ENCODE peak calls at places on chromosomes 11 and 22, in nine cellular contexts. One of them, this sample, is unnamed.

GRCh38 chr22:49718396-49718795 is 109.3 kb downstream of the BRD1 start:
- DNase-seq in Calu3: no peak
- DNase-seq in brain microvascular endothelial cell: no peak
- DNase-seq in pancreas: no peak
- DNase-seq in RWPE1: no peak
- DNase-seq in heart right ventricle: no peak
- DNase-seq in psoas muscle: no peak
- DNase-seq in cardiac muscle cell: no peak
- DNase-seq in fibroblast of lung: no peak
- DNase-seq in this sample: no peak

GRCh38 chr11:19546325-19546724 is 166.3 kb upstream of the NAV2 start:
- DNase-seq in fibroblast of lung: no peak
- DNase-seq in brain microvascular endothelial cell: no peak
- DNase-seq in heart right ventricle: no peak
- DNase-seq in Calu3: no peak
- DNase-seq in cardiac muscle cell: no peak
- DNase-seq in RWPE1: no peak
- DNase-seq in psoas muscle: no peak
- DNase-seq in pancreas: no peak
- DNase-seq in this sample: no peak

GRCh38 chr22:23862103-23862502 is 4.4 kb downstream of the SLC2A11 start:
- DNase-seq in Calu3: peak
- DNase-seq in fibroblast of lung: peak
- DNase-seq in psoas muscle: no peak
- DNase-seq in brain microvascular endothelial cell: peak
- DNase-seq in RWPE1: no peak
- DNase-seq in cardiac muscle cell: peak
- DNase-seq in pancreas: no peak
- DNase-seq in heart right ventricle: no peak
- DNase-seq in this sample: peak

GRCh38 chr11:128492903-128493569 is 94.3 kb downstream of the ETS1 start:
- DNase-seq in fibroblast of lung: no peak
- DNase-seq in cardiac muscle cell: no peak
- DNase-seq in RWPE1: no peak
- DNase-seq in Calu3: no peak
- DNase-seq in brain microvascular endothelial cell: no peak
- DNase-seq in psoas muscle: no peak
- DNase-seq in heart right ventricle: no peak
- DNase-seq in pancreas: no peak
- DNase-seq in this sample: no peak

GRCh38 chr11:73795925-73796632 is 8.4 kb downstream of the MRPL48 start:
- DNase-seq in brain microvascular endothelial cell: no peak
- DNase-seq in heart right ventricle: no peak
- DNase-seq in cardiac muscle cell: no peak
- DNase-seq in Calu3: no peak
- DNase-seq in RWPE1: no peak
- DNase-seq in psoas muscle: peak
- DNase-seq in pancreas: peak
- DNase-seq in fibroblast of lung: no peak
- DNase-seq in this sample: no peak

GRCh38 chr22:45896153-45896951 is 80.6 kb downstream of the WNT7B start:
- DNase-seq in fibroblast of lung: no peak
- DNase-seq in psoas muscle: peak
- DNase-seq in heart right ventricle: no peak
- DNase-seq in Calu3: peak
- DNase-seq in pancreas: peak
- DNase-seq in RWPE1: peak
- DNase-seq in cardiac muscle cell: no peak
- DNase-seq in brain microvascular endothelial cell: no peak
- DNase-seq in this sample: peak

GRCh38 chr22:42959472-42960145 is 55.3 kb downstream of the PACSIN2 start:
- DNase-seq in fibroblast of lung: peak
- DNase-seq in psoas muscle: no peak
- DNase-seq in pancreas: no peak
- DNase-seq in RWPE1: peak
- DNase-seq in cardiac muscle cell: peak
- DNase-seq in Calu3: peak
- DNase-seq in heart right ventricle: peak
- DNase-seq in brain microvascular endothelial cell: peak
- DNase-seq in this sample: peak

GRCh38 chr11:36790450-36790849 is 192.4 kb upstream of the RAG2 start:
- DNase-seq in RWPE1: no peak
- DNase-seq in cardiac muscle cell: no peak
- DNase-seq in Calu3: no peak
- DNase-seq in pancreas: no peak
- DNase-seq in fibroblast of lung: no peak
- DNase-seq in brain microvascular endothelial cell: no peak
- DNase-seq in psoas muscle: no peak
- DNase-seq in heart right ventricle: no peak
- DNase-seq in this sample: no peak

GRCh38 chr11:63764712-63765631 is 3.6 kb downstream of the ZFTA start:
- DNase-seq in pancreas: peak
- DNase-seq in brain microvascular endothelial cell: no peak
- DNase-seq in RWPE1: no peak
- DNase-seq in Calu3: no peak
- DNase-seq in psoas muscle: no peak
- DNase-seq in heart right ventricle: peak
- DNase-seq in cardiac muscle cell: peak
- DNase-seq in fibroblast of lung: peak
- DNase-seq in this sample: no peak

GRCh38 chr11:70420008-70420464 is 21.7 kb downstream of the CTTN start:
- DNase-seq in psoas muscle: no peak
- DNase-seq in RWPE1: no peak
- DNase-seq in fibroblast of lung: peak
- DNase-seq in Calu3: no peak
- DNase-seq in brain microvascular endothelial cell: peak
- DNase-seq in cardiac muscle cell: peak
- DNase-seq in heart right ventricle: no peak
- DNase-seq in pancreas: no peak
- DNase-seq in this sample: peak

GRCh38 chr22:27499121-27499520 is 302.4 kb downstream of the MN1 start:
- DNase-seq in cardiac muscle cell: no peak
- DNase-seq in pancreas: no peak
- DNase-seq in fibroblast of lung: no peak
- DNase-seq in brain microvascular endothelial cell: no peak
- DNase-seq in Calu3: no peak
- DNase-seq in psoas muscle: peak
- DNase-seq in RWPE1: no peak
- DNase-seq in heart right ventricle: no peak
- DNase-seq in this sample: no peak

GRCh38 chr11:9672288-9672916 is 8.5 kb downstream of the SWAP70 start:
- DNase-seq in Calu3: no peak
- DNase-seq in brain microvascular endothelial cell: no peak
- DNase-seq in RWPE1: no peak
- DNase-seq in pancreas: no peak
- DNase-seq in heart right ventricle: no peak
- DNase-seq in fibroblast of lung: no peak
- DNase-seq in cardiac muscle cell: no peak
- DNase-seq in psoas muscle: no peak
- DNase-seq in this sample: no peak

GRCh38 chr22:24521791-24522245 is 26.7 kb downstream of the UPB1 start:
- DNase-seq in psoas muscle: peak
- DNase-seq in cardiac muscle cell: peak
- DNase-seq in fibroblast of lung: peak
- DNase-seq in brain microvascular endothelial cell: peak
- DNase-seq in Calu3: peak
- DNase-seq in heart right ventricle: no peak
- DNase-seq in RWPE1: peak
- DNase-seq in pancreas: peak
- DNase-seq in this sample: peak

GRCh38 chr11:44016129-44016528 is 31.7 kb upstream of the ACCSL start:
- DNase-seq in heart right ventricle: peak
- DNase-seq in psoas muscle: peak
- DNase-seq in fibroblast of lung: peak
- DNase-seq in brain microvascular endothelial cell: peak
- DNase-seq in RWPE1: no peak
- DNase-seq in cardiac muscle cell: peak
- DNase-seq in pancreas: no peak
- DNase-seq in Calu3: no peak
- DNase-seq in this sample: no peak

GRCh38 chr11:75474240-75474639 is 41.2 kb upstream of the KLHL35 start:
- DNase-seq in cardiac muscle cell: no peak
- DNase-seq in brain microvascular endothelial cell: no peak
- DNase-seq in psoas muscle: no peak
- DNase-seq in pancreas: no peak
- DNase-seq in Calu3: no peak
- DNase-seq in RWPE1: no peak
- DNase-seq in fibroblast of lung: peak
- DNase-seq in heart right ventricle: no peak
- DNase-seq in this sample: no peak

GRCh38 chr11:2929511-2929879 is 275 bp upstream of the PHLDA2 start:
- DNase-seq in Calu3: peak
- DNase-seq in cardiac muscle cell: peak
- DNase-seq in brain microvascular endothelial cell: peak
- DNase-seq in psoas muscle: peak
- DNase-seq in fibroblast of lung: peak
- DNase-seq in pancreas: peak
- DNase-seq in RWPE1: peak
- DNase-seq in heart right ventricle: no peak
- DNase-seq in this sample: peak

GRCh38 chr11:74142624-74143023 is 28.2 kb downstream of the C2CD3 start:
- DNase-seq in psoas muscle: no peak
- DNase-seq in heart right ventricle: no peak
- DNase-seq in RWPE1: no peak
- DNase-seq in brain microvascular endothelial cell: no peak
- DNase-seq in Calu3: no peak
- DNase-seq in cardiac muscle cell: no peak
- DNase-seq in fibroblast of lung: no peak
- DNase-seq in pancreas: no peak
- DNase-seq in this sample: peak

GRCh38 chr22:43005106-43005505 is 9.8 kb downstream of the PACSIN2 start:
- DNase-seq in fibroblast of lung: no peak
- DNase-seq in brain microvascular endothelial cell: no peak
- DNase-seq in RWPE1: no peak
- DNase-seq in Calu3: no peak
- DNase-seq in cardiac muscle cell: no peak
- DNase-seq in pancreas: no peak
- DNase-seq in psoas muscle: no peak
- DNase-seq in heart right ventricle: no peak
- DNase-seq in this sample: no peak

GRCh38 chr11:7413961-7414728 is 71.2 kb upstream of the OLFML1 start:
- DNase-seq in fibroblast of lung: no peak
- DNase-seq in RWPE1: no peak
- DNase-seq in pancreas: no peak
- DNase-seq in cardiac muscle cell: no peak
- DNase-seq in brain microvascular endothelial cell: no peak
- DNase-seq in heart right ventricle: no peak
- DNase-seq in Calu3: no peak
- DNase-seq in psoas muscle: no peak
- DNase-seq in this sample: peak

GRCh38 chr22:48099671-48100070 is 1337.2 kb downstream of the TBC1D22A start:
- DNase-seq in brain microvascular endothelial cell: no peak
- DNase-seq in Calu3: no peak
- DNase-seq in pancreas: no peak
- DNase-seq in cardiac muscle cell: no peak
- DNase-seq in fibroblast of lung: no peak
- DNase-seq in psoas muscle: no peak
- DNase-seq in heart right ventricle: no peak
- DNase-seq in RWPE1: no peak
- DNase-seq in this sample: no peak

GRCh38 chr11:32610926-32611325 is 27.3 kb downstream of the EIF3M start:
- DNase-seq in Calu3: no peak
- DNase-seq in heart right ventricle: no peak
- DNase-seq in RWPE1: no peak
- DNase-seq in cardiac muscle cell: no peak
- DNase-seq in fibroblast of lung: no peak
- DNase-seq in pancreas: no peak
- DNase-seq in psoas muscle: no peak
- DNase-seq in brain microvascular endothelial cell: no peak
- DNase-seq in this sample: no peak

GRCh38 chr11:30016588-30017363 is at the start of gene KCNA4:
- DNase-seq in pancreas: peak
- DNase-seq in Calu3: no peak
- DNase-seq in fibroblast of lung: no peak
- DNase-seq in psoas muscle: no peak
- DNase-seq in brain microvascular endothelial cell: no peak
- DNase-seq in RWPE1: peak
- DNase-seq in cardiac muscle cell: peak
- DNase-seq in heart right ventricle: peak
- DNase-seq in this sample: no peak

GRCh38 chr11:60485987-60486386 is 6.6 kb upstream of the MS4A12 start:
- DNase-seq in cardiac muscle cell: no peak
- DNase-seq in RWPE1: peak
- DNase-seq in brain microvascular endothelial cell: no peak
- DNase-seq in heart right ventricle: no peak
- DNase-seq in pancreas: no peak
- DNase-seq in Calu3: peak
- DNase-seq in fibroblast of lung: no peak
- DNase-seq in psoas muscle: no peak
- DNase-seq in this sample: no peak
- TF ChIP-seq CTCF in cardiac muscle cell: no peak
- TF ChIP-seq CTCF in RWPE1: no peak
- TF ChIP-seq CTCF in brain microvascular endothelial cell: peak
- TF ChIP-seq CTCF in heart right ventricle: peak
- TF ChIP-seq CTCF in pancreas: peak
- TF ChIP-seq CTCF in Calu3: peak
- TF ChIP-seq CTCF in fibroblast of lung: no peak
- TF ChIP-seq CTCF in psoas muscle: no peak
- TF ChIP-seq CTCF in this sample: peak

GRCh38 chr11:22797081-22797480 is 32.5 kb downstream of the SVIP start:
- DNase-seq in heart right ventricle: no peak
- DNase-seq in Calu3: no peak
- DNase-seq in cardiac muscle cell: no peak
- DNase-seq in pancreas: no peak
- DNase-seq in psoas muscle: no peak
- DNase-seq in brain microvascular endothelial cell: no peak
- DNase-seq in fibroblast of lung: no peak
- DNase-seq in RWPE1: no peak
- DNase-seq in this sample: no peak
- TF ChIP-seq CTCF in heart right ventricle: no peak
- TF ChIP-seq CTCF in Calu3: no peak
- TF ChIP-seq CTCF in cardiac muscle cell: no peak
- TF ChIP-seq CTCF in pancreas: no peak
- TF ChIP-seq CTCF in psoas muscle: no peak
- TF ChIP-seq CTCF in brain microvascular endothelial cell: no peak
- TF ChIP-seq CTCF in fibroblast of lung: no peak
- TF ChIP-seq CTCF in RWPE1: no peak
- TF ChIP-seq CTCF in this sample: no peak

DNA sequence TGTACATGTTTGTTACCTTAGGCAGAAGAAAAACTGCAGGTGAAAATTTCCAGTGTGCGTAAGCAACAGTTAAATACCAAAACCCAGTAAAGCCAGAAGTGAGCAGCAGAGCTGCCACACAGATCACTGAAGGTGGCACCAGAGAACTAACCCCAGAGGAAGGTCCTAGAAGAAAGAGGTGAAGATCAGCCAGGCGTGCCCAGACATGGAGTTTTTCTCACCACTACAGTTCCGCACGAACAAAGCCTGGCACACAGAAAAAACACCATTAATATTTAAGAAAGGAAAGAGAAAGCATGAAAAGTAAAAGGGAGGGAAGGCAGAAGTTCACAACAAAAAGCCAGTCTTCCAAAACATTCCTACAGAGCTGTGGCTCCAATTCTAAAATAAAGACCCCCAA is 60.7 kb downstream of the STK33 start:
- DNase-seq in fibroblast of lung: no peak
- DNase-seq in brain microvascular endothelial cell: no peak
- DNase-seq in Calu3: no peak
- DNase-seq in cardiac muscle cell: no peak
- DNase-seq in RWPE1: peak
- DNase-seq in pancreas: no peak
- DNase-seq in heart right ventricle: no peak
- DNase-seq in psoas muscle: no peak
- DNase-seq in this sample: peak
- TF ChIP-seq CTCF in fibroblast of lung: no peak
- TF ChIP-seq CTCF in brain microvascular endothelial cell: no peak
- TF ChIP-seq CTCF in Calu3: no peak
- TF ChIP-seq CTCF in cardiac muscle cell: no peak
- TF ChIP-seq CTCF in RWPE1: peak
- TF ChIP-seq CTCF in pancreas: no peak
- TF ChIP-seq CTCF in heart right ventricle: no peak
- TF ChIP-seq CTCF in psoas muscle: no peak
- TF ChIP-seq CTCF in this sample: peak

GRCh38 chr22:28600546-28601143 is 79.0 kb downstream of the TTC28 start:
- DNase-seq in pancreas: no peak
- DNase-seq in Calu3: peak
- DNase-seq in brain microvascular endothelial cell: peak
- DNase-seq in psoas muscle: no peak
- DNase-seq in cardiac muscle cell: peak
- DNase-seq in fibroblast of lung: peak
- DNase-seq in RWPE1: peak
- DNase-seq in heart right ventricle: peak
- DNase-seq in this sample: peak
- TF ChIP-seq CTCF in pancreas: no peak
- TF ChIP-seq CTCF in Calu3: peak
- TF ChIP-seq CTCF in brain microvascular endothelial cell: peak
- TF ChIP-seq CTCF in psoas muscle: peak
- TF ChIP-seq CTCF in cardiac muscle cell: peak
- TF ChIP-seq CTCF in fibroblast of lung: no peak
- TF ChIP-seq CTCF in RWPE1: peak
- TF ChIP-seq CTCF in heart right ventricle: peak
- TF ChIP-seq CTCF in this sample: peak

This sample was measured in bronchial epithelial cell.